ENCODE peak calls at places on chromosome 12, in five cellular contexts. One of them, this sample, is unnamed.

GRCh38 chr12:112183141-112183581 is 57.8 kb downstream of the TRAFD1 start:
- DNase-seq in CD8-positive, alpha-beta T cell: no peak
- DNase-seq in stimulated activated naive B cell treated with anti-CD40 and anti-IgM and Interleukin-4, amounts not matched to agents 10 μg/mL and 1 μg/mL and 100 μg/mL, for 72 hours: no peak
- DNase-seq in epithelial cell of proximal tubule: no peak
- DNase-seq in mesendoderm: no peak
- DNase-seq in this sample: no peak

GRCh38 chr12:77679701-77680100 is 151.0 kb upstream of the NAV3 start:
- DNase-seq in CD8-positive, alpha-beta T cell: no peak
- DNase-seq in stimulated activated naive B cell treated with anti-CD40 and anti-IgM and Interleukin-4, amounts not matched to agents 10 μg/mL and 1 μg/mL and 100 μg/mL, for 72 hours: no peak
- DNase-seq in epithelial cell of proximal tubule: peak
- DNase-seq in mesendoderm: no peak
- DNase-seq in this sample: no peak

GRCh38 chr12:53336137-53336785 is at the start of gene SP7:
- DNase-seq in CD8-positive, alpha-beta T cell: no peak
- DNase-seq in stimulated activated naive B cell treated with anti-CD40 and anti-IgM and Interleukin-4, amounts not matched to agents 10 μg/mL and 1 μg/mL and 100 μg/mL, for 72 hours: no peak
- DNase-seq in epithelial cell of proximal tubule: no peak
- DNase-seq in mesendoderm: no peak
- DNase-seq in this sample: no peak

GRCh38 chr12:66668311-66668710 is 10.6 kb downstream of the GRIP1 start:
- DNase-seq in CD8-positive, alpha-beta T cell: no peak
- DNase-seq in stimulated activated naive B cell treated with anti-CD40 and anti-IgM and Interleukin-4, amounts not matched to agents 10 μg/mL and 1 μg/mL and 100 μg/mL, for 72 hours: no peak
- DNase-seq in epithelial cell of proximal tubule: no peak
- DNase-seq in mesendoderm: peak
- DNase-seq in this sample: no peak

GRCh38 chr12:80707830-80708534 is 548 bp downstream of the MYF6 start:
- DNase-seq in CD8-positive, alpha-beta T cell: no peak
- DNase-seq in stimulated activated naive B cell treated with anti-CD40 and anti-IgM and Interleukin-4, amounts not matched to agents 10 μg/mL and 1 μg/mL and 100 μg/mL, for 72 hours: no peak
- DNase-seq in epithelial cell of proximal tubule: no peak
- DNase-seq in mesendoderm: peak
- DNase-seq in this sample: no peak

GRCh38 chr12:110689601-110690430 is 901 bp upstream of the HVCN1 start:
- DNase-seq in CD8-positive, alpha-beta T cell: peak
- DNase-seq in stimulated activated naive B cell treated with anti-CD40 and anti-IgM and Interleukin-4, amounts not matched to agents 10 μg/mL and 1 μg/mL and 100 μg/mL, for 72 hours: peak
- DNase-seq in epithelial cell of proximal tubule: no peak
- DNase-seq in mesendoderm: peak
- DNase-seq in this sample: peak

GRCh38 chr12:14955876-14956811 is 5.3 kb downstream of the ARHGDIB start:
- DNase-seq in CD8-positive, alpha-beta T cell: peak
- DNase-seq in stimulated activated naive B cell treated with anti-CD40 and anti-IgM and Interleukin-4, amounts not matched to agents 10 μg/mL and 1 μg/mL and 100 μg/mL, for 72 hours: peak
- DNase-seq in epithelial cell of proximal tubule: no peak
- DNase-seq in mesendoderm: no peak
- DNase-seq in this sample: no peak

GRCh38 chr12:26798013-26798412 is 35.0 kb downstream of the ITPR2 start:
- DNase-seq in CD8-positive, alpha-beta T cell: no peak
- DNase-seq in stimulated activated naive B cell treated with anti-CD40 and anti-IgM and Interleukin-4, amounts not matched to agents 10 μg/mL and 1 μg/mL and 100 μg/mL, for 72 hours: no peak
- DNase-seq in epithelial cell of proximal tubule: no peak
- DNase-seq in mesendoderm: no peak
- DNase-seq in this sample: no peak

GRCh38 chr12:113932411-113933196 is 33.5 kb downstream of the RBM19 start:
- DNase-seq in CD8-positive, alpha-beta T cell: no peak
- DNase-seq in stimulated activated naive B cell treated with anti-CD40 and anti-IgM and Interleukin-4, amounts not matched to agents 10 μg/mL and 1 μg/mL and 100 μg/mL, for 72 hours: no peak
- DNase-seq in epithelial cell of proximal tubule: no peak
- DNase-seq in mesendoderm: peak
- DNase-seq in this sample: no peak

GRCh38 chr12:52207895-52208294 is 16.1 kb upstream of the KRT80 start:
- DNase-seq in CD8-positive, alpha-beta T cell: no peak
- DNase-seq in stimulated activated naive B cell treated with anti-CD40 and anti-IgM and Interleukin-4, amounts not matched to agents 10 μg/mL and 1 μg/mL and 100 μg/mL, for 72 hours: no peak
- DNase-seq in epithelial cell of proximal tubule: no peak
- DNase-seq in mesendoderm: no peak
- DNase-seq in this sample: no peak

GRCh38 chr12:62676521-62677307 is 210.1 kb downstream of the MON2 start:
- DNase-seq in CD8-positive, alpha-beta T cell: no peak
- DNase-seq in stimulated activated naive B cell treated with anti-CD40 and anti-IgM and Interleukin-4, amounts not matched to agents 10 μg/mL and 1 μg/mL and 100 μg/mL, for 72 hours: no peak
- DNase-seq in epithelial cell of proximal tubule: no peak
- DNase-seq in mesendoderm: no peak
- DNase-seq in this sample: no peak

GRCh38 chr12:6430124-6430989 is 14.4 kb upstream of the CD27 start:
- DNase-seq in CD8-positive, alpha-beta T cell: peak
- DNase-seq in stimulated activated naive B cell treated with anti-CD40 and anti-IgM and Interleukin-4, amounts not matched to agents 10 μg/mL and 1 μg/mL and 100 μg/mL, for 72 hours: no peak
- DNase-seq in epithelial cell of proximal tubule: peak
- DNase-seq in mesendoderm: no peak
- DNase-seq in this sample: no peak

GRCh38 chr12:49983892-49984291 is 11.1 kb downstream of the AQP6 start:
- DNase-seq in CD8-positive, alpha-beta T cell: no peak
- DNase-seq in stimulated activated naive B cell treated with anti-CD40 and anti-IgM and Interleukin-4, amounts not matched to agents 10 μg/mL and 1 μg/mL and 100 μg/mL, for 72 hours: no peak
- DNase-seq in epithelial cell of proximal tubule: no peak
- DNase-seq in mesendoderm: peak
- DNase-seq in this sample: no peak

GRCh38 chr12:101459642-101460346 is 15.3 kb upstream of the SPIC start:
- DNase-seq in CD8-positive, alpha-beta T cell: no peak
- DNase-seq in stimulated activated naive B cell treated with anti-CD40 and anti-IgM and Interleukin-4, amounts not matched to agents 10 μg/mL and 1 μg/mL and 100 μg/mL, for 72 hours: no peak
- DNase-seq in epithelial cell of proximal tubule: no peak
- DNase-seq in mesendoderm: peak
- DNase-seq in this sample: no peak

GRCh38 chr12:124352839-124353238 is 57.9 kb downstream of the RFLNA start:
- DNase-seq in CD8-positive, alpha-beta T cell: no peak
- DNase-seq in stimulated activated naive B cell treated with anti-CD40 and anti-IgM and Interleukin-4, amounts not matched to agents 10 μg/mL and 1 μg/mL and 100 μg/mL, for 72 hours: no peak
- DNase-seq in epithelial cell of proximal tubule: no peak
- DNase-seq in mesendoderm: no peak
- DNase-seq in this sample: no peak

GRCh38 chr12:75759842-75760260 is 248.4 kb upstream of the KRR1 start:
- DNase-seq in CD8-positive, alpha-beta T cell: no peak
- DNase-seq in stimulated activated naive B cell treated with anti-CD40 and anti-IgM and Interleukin-4, amounts not matched to agents 10 μg/mL and 1 μg/mL and 100 μg/mL, for 72 hours: no peak
- DNase-seq in epithelial cell of proximal tubule: peak
- DNase-seq in mesendoderm: no peak
- DNase-seq in this sample: no peak

GRCh38 chr12:130871286-130872178 is at the start of gene RAN:
- DNase-seq in CD8-positive, alpha-beta T cell: peak
- DNase-seq in stimulated activated naive B cell treated with anti-CD40 and anti-IgM and Interleukin-4, amounts not matched to agents 10 μg/mL and 1 μg/mL and 100 μg/mL, for 72 hours: peak
- DNase-seq in epithelial cell of proximal tubule: no peak
- DNase-seq in mesendoderm: peak
- DNase-seq in this sample: peak